ENCODE peak calls at places on chromosome 1, in eight cellular contexts. One of them, this sample, is unnamed.
A peak's percentile ranks its signal among the peaks of the same experiment; 100 is the strongest.

GRCh38 chr1:204445860-204446412 is 34.3 kb upstream of the PPP1R15B start:
- DNase-seq in left lung: no peak
- DNase-seq in BJ: no peak
- DNase-seq in suprapubic skin: no peak
- DNase-seq in HAP-1: peak; percentile 83
- DNase-seq in fibroblast of pulmonary artery: no peak
- DNase-seq in IMR-90: peak; percentile 27
- DNase-seq in MG63: peak; percentile 39
- DNase-seq in this sample: no peak

GRCh38 chr1:241639653-241640148 is 468 bp downstream of the CHML start:
- DNase-seq in IMR-90: no peak
- DNase-seq in HAP-1: peak; percentile 67
- DNase-seq in fibroblast of pulmonary artery: peak; percentile 47
- DNase-seq in suprapubic skin: peak; percentile 78
- DNase-seq in left lung: peak; percentile 48
- DNase-seq in BJ: no peak
- DNase-seq in MG63: peak; percentile 39
- DNase-seq in this sample: peak; percentile 29

GRCh38 chr1:235643837-235644692 is 5.5 kb downstream of the GNG4 start:
- DNase-seq in suprapubic skin: no peak
- DNase-seq in IMR-90: no peak
- DNase-seq in fibroblast of pulmonary artery: no peak
- DNase-seq in BJ: no peak
- DNase-seq in MG63: no peak
- DNase-seq in HAP-1: no peak
- DNase-seq in left lung: no peak
- DNase-seq in this sample: no peak

GRCh38 chr1:190436615-190437014 is 41.0 kb downstream of the BRINP3 start:
- DNase-seq in suprapubic skin: no peak
- DNase-seq in BJ: no peak
- DNase-seq in MG63: no peak
- DNase-seq in IMR-90: peak; percentile 63
- DNase-seq in left lung: no peak
- DNase-seq in HAP-1: peak; percentile 21
- DNase-seq in fibroblast of pulmonary artery: peak; percentile 61
- DNase-seq in this sample: peak; percentile 7

GRCh38 chr1:52102336-52103013 is 39.4 kb upstream of the ZFYVE9 start:
- DNase-seq in MG63: no peak
- DNase-seq in BJ: no peak
- DNase-seq in left lung: no peak
- DNase-seq in IMR-90: no peak
- DNase-seq in HAP-1: no peak
- DNase-seq in suprapubic skin: no peak
- DNase-seq in fibroblast of pulmonary artery: no peak
- DNase-seq in this sample: no peak

GRCh38 chr1:207050768-207051614 is at the start of gene YOD1:
- DNase-seq in fibroblast of pulmonary artery: peak; percentile 95
- DNase-seq in IMR-90: peak; percentile 88
- DNase-seq in MG63: peak; percentile 90
- DNase-seq in BJ: peak; percentile 63
- DNase-seq in suprapubic skin: peak; percentile 96
- DNase-seq in HAP-1: no peak
- DNase-seq in left lung: peak; percentile 92
- DNase-seq in this sample: peak; percentile 91

GRCh38 chr1:226405411-226405988 is 2.4 kb downstream of the PARP1 start:
- DNase-seq in MG63: no peak
- DNase-seq in BJ: no peak
- DNase-seq in IMR-90: no peak
- DNase-seq in HAP-1: peak; percentile 70
- DNase-seq in fibroblast of pulmonary artery: no peak
- DNase-seq in suprapubic skin: no peak
- DNase-seq in left lung: no peak
- DNase-seq in this sample: no peak

GRCh38 chr1:51294566-51295184 is 35.7 kb downstream of the TTC39A start:
- DNase-seq in fibroblast of pulmonary artery: no peak
- DNase-seq in HAP-1: no peak
- DNase-seq in BJ: no peak
- DNase-seq in left lung: no peak
- DNase-seq in IMR-90: no peak
- DNase-seq in MG63: no peak
- DNase-seq in suprapubic skin: peak; percentile 65
- DNase-seq in this sample: no peak

GRCh38 chr1:25020851-25021585 is 90.9 kb upstream of the RUNX3 start:
- DNase-seq in fibroblast of pulmonary artery: no peak
- DNase-seq in HAP-1: no peak
- DNase-seq in BJ: no peak
- DNase-seq in suprapubic skin: no peak
- DNase-seq in IMR-90: no peak
- DNase-seq in left lung: no peak
- DNase-seq in MG63: no peak
- DNase-seq in this sample: no peak

GRCh38 chr1:99146129-99146848 is 118.0 kb upstream of the PLPPR4 start:
- DNase-seq in suprapubic skin: no peak
- DNase-seq in BJ: no peak
- DNase-seq in fibroblast of pulmonary artery: no peak
- DNase-seq in HAP-1: no peak
- DNase-seq in MG63: no peak
- DNase-seq in left lung: no peak
- DNase-seq in IMR-90: no peak
- DNase-seq in this sample: no peak

GRCh38 chr1:170498896-170499295 is 33.1 kb upstream of the GORAB start:
- DNase-seq in left lung: no peak
- DNase-seq in fibroblast of pulmonary artery: no peak
- DNase-seq in MG63: no peak
- DNase-seq in HAP-1: no peak
- DNase-seq in BJ: no peak
- DNase-seq in IMR-90: no peak
- DNase-seq in suprapubic skin: no peak
- DNase-seq in this sample: no peak

GRCh38 chr1:7590426-7590790 is 180.7 kb upstream of the VAMP3 start:
- DNase-seq in IMR-90: no peak
- DNase-seq in fibroblast of pulmonary artery: no peak
- DNase-seq in suprapubic skin: no peak
- DNase-seq in left lung: peak; percentile 28
- DNase-seq in MG63: no peak
- DNase-seq in BJ: no peak
- DNase-seq in HAP-1: no peak
- DNase-seq in this sample: no peak

GRCh38 chr1:107965112-107965991 is at the start of gene VAV3:
- DNase-seq in left lung: peak; percentile 83
- DNase-seq in BJ: no peak
- DNase-seq in HAP-1: peak; percentile 74
- DNase-seq in IMR-90: peak; percentile 10
- DNase-seq in MG63: peak; percentile 79
- DNase-seq in fibroblast of pulmonary artery: peak; percentile 59
- DNase-seq in suprapubic skin: peak; percentile 85
- DNase-seq in this sample: peak; percentile 51

GRCh38 chr1:84635261-84635848 is 54.9 kb downstream of the SSX2IP start:
- DNase-seq in left lung: no peak
- DNase-seq in IMR-90: no peak
- DNase-seq in fibroblast of pulmonary artery: no peak
- DNase-seq in suprapubic skin: no peak
- DNase-seq in BJ: no peak
- DNase-seq in HAP-1: no peak
- DNase-seq in MG63: no peak
- DNase-seq in this sample: no peak

GRCh38 chr1:85577421-85578320 is 2.9 kb upstream of the CCN1 start:
- DNase-seq in fibroblast of pulmonary artery: peak; percentile 86
- DNase-seq in BJ: no peak
- DNase-seq in left lung: no peak
- DNase-seq in IMR-90: no peak
- DNase-seq in suprapubic skin: no peak
- DNase-seq in MG63: peak; percentile 77
- DNase-seq in HAP-1: peak; percentile 55
- DNase-seq in this sample: peak; percentile 82

GRCh38 chr1:26913754-26914619 is at the start of gene NR0B2:
- DNase-seq in suprapubic skin: no peak
- DNase-seq in MG63: no peak
- DNase-seq in fibroblast of pulmonary artery: no peak
- DNase-seq in IMR-90: no peak
- DNase-seq in BJ: no peak
- DNase-seq in HAP-1: no peak
- DNase-seq in left lung: peak; percentile 85
- DNase-seq in this sample: no peak
- H3K4me3 ChIP-seq in suprapubic skin: no peak within 1 kb of the TSS
- H3K4me3 ChIP-seq in MG63: no peak within 1 kb of the TSS
- H3K4me3 ChIP-seq in fibroblast of pulmonary artery: no peak within 1 kb of the TSS
- H3K4me3 ChIP-seq in IMR-90: no peak within 1 kb of the TSS
- H3K4me3 ChIP-seq in BJ: no peak within 1 kb of the TSS
- H3K4me3 ChIP-seq in HAP-1: no peak within 1 kb of the TSS
- H3K4me3 ChIP-seq in left lung: peak within 1 kb of the TSS; percentile 18
- H3K4me3 ChIP-seq in this sample: no peak within 1 kb of the TSS

GRCh38 chr1:109369167-109369746 is 28.5 kb downstream of the SORT1 start:
- DNase-seq in suprapubic skin: no peak
- DNase-seq in fibroblast of pulmonary artery: no peak
- DNase-seq in BJ: no peak
- DNase-seq in IMR-90: peak; percentile 66
- DNase-seq in MG63: no peak
- DNase-seq in left lung: no peak
- DNase-seq in HAP-1: no peak
- DNase-seq in this sample: peak; percentile 40

GRCh38 chr1:109373051-109373593 is 24.6 kb downstream of the SORT1 start:
- DNase-seq in fibroblast of pulmonary artery: no peak
- DNase-seq in IMR-90: no peak
- DNase-seq in left lung: no peak
- DNase-seq in suprapubic skin: no peak
- DNase-seq in BJ: no peak
- DNase-seq in MG63: no peak
- DNase-seq in HAP-1: no peak
- DNase-seq in this sample: no peak

GRCh38 chr1:109370712-109371270 is 26.9 kb downstream of the SORT1 start:
- DNase-seq in HAP-1: no peak
- DNase-seq in BJ: peak; percentile 65
- DNase-seq in left lung: no peak
- DNase-seq in MG63: no peak
- DNase-seq in fibroblast of pulmonary artery: peak; percentile 89
- DNase-seq in suprapubic skin: no peak
- DNase-seq in IMR-90: peak; percentile 97
- DNase-seq in this sample: peak; percentile 89

GRCh38 chr1:109368464-109368863 is 29.3 kb downstream of the SORT1 start:
- DNase-seq in HAP-1: no peak
- DNase-seq in left lung: no peak
- DNase-seq in MG63: no peak
- DNase-seq in IMR-90: no peak
- DNase-seq in suprapubic skin: no peak
- DNase-seq in BJ: no peak
- DNase-seq in fibroblast of pulmonary artery: no peak
- DNase-seq in this sample: no peak

GRCh38 chr1:109371271-109371739 is 26.4 kb downstream of the SORT1 start:
- DNase-seq in fibroblast of pulmonary artery: peak; percentile 72
- DNase-seq in suprapubic skin: no peak
- DNase-seq in left lung: peak; percentile 53
- DNase-seq in MG63: no peak
- DNase-seq in HAP-1: no peak
- DNase-seq in BJ: no peak
- DNase-seq in IMR-90: peak; percentile 65
- DNase-seq in this sample: peak; percentile 63
- H3K4me3 ChIP-seq in fibroblast of pulmonary artery: peak overlapping the region; percentile 21
- H3K4me3 ChIP-seq in suprapubic skin: no peak overlapping the region
- H3K4me3 ChIP-seq in left lung: no peak overlapping the region
- H3K4me3 ChIP-seq in MG63: no peak overlapping the region
- H3K4me3 ChIP-seq in HAP-1: no peak overlapping the region
- H3K4me3 ChIP-seq in BJ: peak overlapping the region; percentile 11
- H3K4me3 ChIP-seq in IMR-90: peak overlapping the region; percentile 18
- H3K4me3 ChIP-seq in this sample: peak overlapping the region; percentile 5

DNA sequence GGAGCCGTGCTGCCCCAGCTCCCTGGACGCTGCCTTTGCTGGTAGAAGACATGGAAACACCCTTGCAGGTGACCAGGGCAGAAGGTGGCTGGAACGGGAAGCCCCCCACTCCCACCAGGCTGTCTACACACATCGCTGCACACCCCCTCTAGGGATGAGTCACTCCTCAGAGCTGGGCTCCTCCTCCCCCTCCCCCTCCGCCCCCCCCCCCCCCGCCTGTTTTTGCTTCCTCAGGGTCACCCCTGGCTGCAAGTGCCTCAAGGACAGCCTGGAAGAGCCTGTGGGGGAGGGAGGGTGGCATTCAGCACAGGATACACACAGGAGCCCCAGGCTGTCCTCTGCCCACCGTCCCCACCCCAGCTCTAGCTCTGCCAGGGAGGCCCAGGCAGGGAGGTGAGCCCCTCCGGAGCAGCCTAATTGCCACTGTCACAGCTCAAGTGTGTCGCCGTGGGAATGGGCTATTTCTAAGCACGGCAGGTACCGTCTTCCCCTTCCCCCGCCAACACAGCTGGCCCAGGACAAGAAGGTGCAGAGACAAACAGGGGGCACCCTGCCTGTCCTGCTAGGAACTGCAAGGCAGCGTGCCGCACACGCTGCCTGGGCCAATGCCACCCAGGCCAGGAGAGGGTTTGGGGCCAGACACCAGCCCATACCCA is 2.5 kb downstream of the FNDC10 start:
- DNase-seq in BJ: no peak
- DNase-seq in IMR-90: no peak
- DNase-seq in fibroblast of pulmonary artery: no peak
- DNase-seq in HAP-1: no peak
- DNase-seq in MG63: no peak
- DNase-seq in suprapubic skin: no peak
- DNase-seq in left lung: no peak
- DNase-seq in this sample: no peak
- H3K4me3 ChIP-seq in BJ: no peak overlapping the region
- H3K4me3 ChIP-seq in IMR-90: no peak overlapping the region
- H3K4me3 ChIP-seq in fibroblast of pulmonary artery: no peak overlapping the region
- H3K4me3 ChIP-seq in HAP-1: no peak overlapping the region
- H3K4me3 ChIP-seq in MG63: no peak overlapping the region
- H3K4me3 ChIP-seq in suprapubic skin: no peak overlapping the region
- H3K4me3 ChIP-seq in left lung: no peak overlapping the region
- H3K4me3 ChIP-seq in this sample: no peak overlapping the region

GRCh38 chr1:63199666-63200065 is 122.7 kb upstream of the FOXD3 start:
- DNase-seq in IMR-90: no peak
- DNase-seq in fibroblast of pulmonary artery: no peak
- DNase-seq in MG63: no peak
- DNase-seq in left lung: no peak
- DNase-seq in suprapubic skin: no peak
- DNase-seq in BJ: no peak
- DNase-seq in HAP-1: peak; percentile 80
- DNase-seq in this sample: no peak

GRCh38 chr1:63198921-63199530 is 123.3 kb upstream of the FOXD3 start:
- DNase-seq in HAP-1: peak; percentile 63
- DNase-seq in fibroblast of pulmonary artery: no peak
- DNase-seq in BJ: no peak
- DNase-seq in MG63: no peak
- DNase-seq in suprapubic skin: no peak
- DNase-seq in IMR-90: no peak
- DNase-seq in left lung: no peak
- DNase-seq in this sample: no peak

GRCh38 chr1:63205776-63206175 is 116.6 kb upstream of the FOXD3 start:
- DNase-seq in IMR-90: no peak
- DNase-seq in suprapubic skin: no peak
- DNase-seq in BJ: no peak
- DNase-seq in fibroblast of pulmonary artery: no peak
- DNase-seq in MG63: no peak
- DNase-seq in left lung: no peak
- DNase-seq in HAP-1: no peak
- DNase-seq in this sample: no peak

DNA sequence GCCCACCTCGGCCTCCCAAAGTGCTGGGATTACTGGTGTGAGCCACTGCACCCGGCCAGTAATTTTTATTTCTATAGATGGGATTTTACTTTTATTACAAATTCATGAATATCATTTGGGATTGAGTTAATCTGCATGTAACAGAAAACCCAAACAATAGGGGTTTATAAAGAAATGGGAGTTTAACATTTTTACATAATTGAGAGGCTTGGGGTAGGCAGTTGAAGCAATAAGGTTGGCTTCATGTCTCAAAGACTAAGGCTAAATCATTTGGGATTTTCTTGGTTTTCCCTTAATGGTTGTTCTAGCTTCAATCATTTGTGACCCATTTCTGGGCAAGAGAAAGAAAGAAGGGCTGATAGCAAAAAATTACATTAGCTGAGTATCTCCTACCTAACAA is 118.7 kb upstream of the FOXD3 start:
- DNase-seq in fibroblast of pulmonary artery: no peak
- DNase-seq in MG63: no peak
- DNase-seq in HAP-1: no peak
- DNase-seq in left lung: no peak
- DNase-seq in suprapubic skin: no peak
- DNase-seq in BJ: no peak
- DNase-seq in IMR-90: no peak
- DNase-seq in this sample: no peak
- H3K4me3 ChIP-seq in fibroblast of pulmonary artery: no peak overlapping the region
- H3K4me3 ChIP-seq in MG63: no peak overlapping the region
- H3K4me3 ChIP-seq in HAP-1: no peak overlapping the region
- H3K4me3 ChIP-seq in left lung: no peak overlapping the region
- H3K4me3 ChIP-seq in suprapubic skin: no peak overlapping the region
- H3K4me3 ChIP-seq in BJ: no peak overlapping the region
- H3K4me3 ChIP-seq in IMR-90: no peak overlapping the region
- H3K4me3 ChIP-seq in this sample: no peak overlapping the region

This sample was measured in fibroblast of mammary gland.